ENCODE peak calls at places on chromosomes 4 and X, in nine cellular contexts. G is H4; O is nephron progenitor cell; W is activated T-cell treated with anti-CD3 and anti-CD28 coated beads, Interleukin-2, amount 50 U/mL, for 72 hours; T is neural crest cell; Z is SK-N-SH; L is Right ventricle myocardium inferior; S is cardiac septum; Q is AML-193. R is an unnamed sample.

GRCh38 chr4:73836373-73837269 is at the start of gene CXCL6:
- DNase-seq in Q (no peak), L (peak; percentile 73), O (peak; percentile 66), G (no peak), Z (no peak), W (no peak), S (peak; percentile 84), T (peak; percentile 36), R (no peak)

GRCh38 chrX:110359273-110359672 is 625 bp downstream of the RTL9 start:
- DNase-seq in O (no peak), Z (no peak), L (no peak), Q (no peak), G (no peak), T (no peak), S (no peak), W (no peak), R (no peak)

GRCh38 chr4:126611900-126612299 is 1020.9 kb upstream of the INTU start:
- DNase-seq in L (no peak), O (no peak), G (no peak), Z (no peak), Q (no peak), S (no peak), T (no peak), W (no peak), R (no peak)

GRCh38 chr4:185879666-185880312 is 67.8 kb upstream of the SORBS2 start:
- DNase-seq in T (no peak), S (no peak), O (no peak), W (no peak), Z (no peak), G (no peak), Q (no peak), L (no peak), R (no peak)

GRCh38 chr4:163494360-163495241 is at the start of gene TMA16:
- DNase-seq in O (peak; percentile 79), Z (peak; percentile 88), W (peak; percentile 90), S (peak; percentile 89), L (peak; percentile 92), G (peak; percentile 89), Q (peak; percentile 84), T (peak; percentile 78), R (peak; percentile 80)

GRCh38 chr4:30865676-30866075 is 145.5 kb downstream of the PCDH7 start:
- DNase-seq in L (no peak), W (no peak), Z (no peak), T (no peak), O (no peak), Q (no peak), G (no peak), S (no peak), R (no peak)

GRCh38 chr4:182600836-182601235 is 316.4 kb downstream of the DCTD start:
- DNase-seq in O (no peak), Q (no peak), S (no peak), Z (peak; percentile 74), L (no peak), W (no peak), G (no peak), T (no peak), R (no peak)

GRCh38 chrX:24214568-24214967 is 65.0 kb downstream of the ZFX start:
- DNase-seq in O (no peak), T (no peak), W (no peak), Z (no peak), Q (no peak), S (no peak), L (no peak), G (no peak), R (no peak)

GRCh38 chr4:95838192-95838591 is 1.7 kb upstream of the PDHA2 start:
- DNase-seq in S (no peak), Z (no peak), W (no peak), Q (no peak), G (no peak), O (no peak), L (no peak), T (no peak), R (no peak)

GRCh38 chrX:133568109-133568508 is 152.8 kb upstream of the GPC4 start:
- DNase-seq in S (no peak), Q (no peak), O (no peak), L (no peak), W (no peak), G (no peak), Z (no peak), T (no peak), R (no peak)

GRCh38 chr4:39484582-39485272 is 25.9 kb downstream of the LIAS start:
- DNase-seq in Z (no peak), O (no peak), W (no peak), L (no peak), T (no peak), Q (peak; percentile 72), S (no peak), G (no peak), R (no peak)

GRCh38 chr4:89489338-89489771 is 181.8 kb upstream of the GPRIN3 start:
- DNase-seq in L (peak; percentile 65), Q (no peak), O (no peak), W (no peak), S (no peak), G (no peak), T (no peak), Z (peak; percentile 9), R (no peak)